ENCODE peak calls at places on chromosomes 11 and 22, in five cellular contexts. Q is IMR-90, Z is NCI-H1092, T is progenitor cell of endocrine pancreas, U is activated T-helper 1 cell treated with Interleukin-2 at 50 U/mL for 16 hours. G is an unnamed sample.

GRCh38 chr11:33899383-33900037 is 7.6 kb upstream of the LMO2 start:
- DNase-seq in Q (peak), Z (no peak), T (no peak), U (no peak), G (peak)

GRCh38 chr11:88590366-88590765 is 252.8 kb upstream of the CTSC start:
- DNase-seq in Q (no peak), Z (no peak), T (no peak), U (no peak), G (no peak)

GRCh38 chr11:60756307-60757032 is at the start of gene MS4A15:
- DNase-seq in Q (no peak), Z (no peak), T (no peak), U (no peak), G (no peak)

GRCh38 chr11:110505514-110506284 is 76.0 kb downstream of the FDX1 start:
- DNase-seq in Q (no peak), Z (no peak), T (no peak), U (no peak), G (no peak)

GRCh38 chr11:34072831-34073230 is 21.3 kb downstream of the CAPRIN1 start:
- DNase-seq in Q (peak), Z (no peak), T (no peak), U (no peak), G (no peak)

GRCh38 chr11:124643042-124643604 is 20.5 kb downstream of the TBRG1 start:
- DNase-seq in Q (no peak), Z (no peak), T (no peak), U (no peak), G (peak)

GRCh38 chr11:22778642-22779041 is 51.0 kb downstream of the SVIP start:
- DNase-seq in Q (no peak), Z (no peak), T (no peak), U (no peak), G (no peak)

GRCh38 chr11:102950622-102951081 is 4.9 kb downstream of the MMP13 start:
- DNase-seq in Q (peak), Z (no peak), T (no peak), U (no peak), G (no peak)

GRCh38 chr22:46245515-46245914 is 4.6 kb downstream of the CDPF1 start:
- DNase-seq in Q (no peak), Z (no peak), T (no peak), U (no peak), G (no peak)

GRCh38 chr11:7673724-7674434 is 579 bp upstream of the CYB5R2 start:
- DNase-seq in Q (no peak), Z (no peak), T (peak), U (no peak), G (no peak)

GRCh38 chr22:39651783-39652058 is 81.2 kb downstream of the CACNA1I start:
- DNase-seq in Q (peak), Z (no peak), T (no peak), U (no peak), G (no peak)

GRCh38 chr22:35506259-35506570 is 34.4 kb upstream of the RASD2 start:
- DNase-seq in Q (peak), Z (no peak), T (no peak), U (no peak), G (no peak)

GRCh38 chr11:93817426-93818348 is 32.7 kb downstream of the VSTM5 start:
- DNase-seq in Q (no peak), Z (no peak), T (no peak), U (no peak), G (no peak)

GRCh38 chr22:30878516-30879365 is 89.8 kb downstream of the MORC2 start:
- DNase-seq in Q (no peak), Z (no peak), T (no peak), U (no peak), G (no peak)

GRCh38 chr11:19079643-19080440 is 19.3 kb upstream of the MRGPRX2 start:
- DNase-seq in Q (peak), Z (no peak), T (no peak), U (no peak), G (no peak)

GRCh38 chr11:390175-390574 is 3.8 kb upstream of the PKP3 start:
- DNase-seq in Q (no peak), Z (no peak), T (no peak), U (no peak), G (no peak)

GRCh38 chr11:119704849-119705248 is 24.2 kb downstream of the NECTIN1 start:
- DNase-seq in Q (no peak), Z (no peak), T (no peak), U (no peak), G (no peak)

GRCh38 chr22:47043835-47044721 is 281.6 kb downstream of the TBC1D22A start:
- DNase-seq in Q (peak), Z (no peak), T (no peak), U (no peak), G (no peak)

GRCh38 chr11:116072776-116073175 is 568.6 kb upstream of the CADM1 start:
- DNase-seq in Q (no peak), Z (peak), T (no peak), U (no peak), G (peak)

GRCh38 chr11:113874096-113874919 is 1.1 kb downstream of the USP28 start:
- DNase-seq in Q (peak), Z (no peak), T (no peak), U (no peak), G (no peak)

GRCh38 chr11:111335596-111335995 is 37.2 kb downstream of the POU2AF3 start:
- DNase-seq in Q (no peak), Z (no peak), T (no peak), U (no peak), G (no peak)

G was measured in ascending aorta.